ENCODE peak calls at places on chromosome 18, in four cellular contexts. One of them, this sample, is unnamed.

GRCh38 chr18:73793386-73793785 is 354.2 kb downstream of the FBXO15 start:
- DNase-seq in spleen: no peak
- DNase-seq in gastrocnemius medialis: no peak
- DNase-seq in H1: no peak
- DNase-seq in this sample: no peak

GRCh38 chr18:38718365-38718901 is 1152.8 kb upstream of the CELF4 start:
- DNase-seq in H1: no peak
- DNase-seq in gastrocnemius medialis: no peak
- DNase-seq in spleen: no peak
- DNase-seq in this sample: no peak

GRCh38 chr18:10270160-10270571 is 184.3 kb upstream of the APCDD1 start:
- DNase-seq in H1: no peak
- DNase-seq in gastrocnemius medialis: no peak
- DNase-seq in spleen: no peak
- DNase-seq in this sample: no peak

GRCh38 chr18:75132471-75132870 is 76.5 kb downstream of the PTGR3 start:
- DNase-seq in spleen: peak; percentile 38
- DNase-seq in gastrocnemius medialis: no peak
- DNase-seq in H1: no peak
- DNase-seq in this sample: no peak

GRCh38 chr18:22279741-22280452 is 110.5 kb downstream of the GATA6 start:
- DNase-seq in spleen: no peak
- DNase-seq in gastrocnemius medialis: no peak
- DNase-seq in H1: no peak
- DNase-seq in this sample: no peak

GRCh38 chr18:59343916-59344315 is 15.1 kb downstream of the LMAN1 start:
- DNase-seq in spleen: no peak
- DNase-seq in gastrocnemius medialis: no peak
- DNase-seq in H1: no peak
- DNase-seq in this sample: no peak

GRCh38 chr18:60322591-60322990 is 50.0 kb downstream of the MC4R start:
- DNase-seq in gastrocnemius medialis: no peak
- DNase-seq in spleen: no peak
- DNase-seq in H1: no peak
- DNase-seq in this sample: no peak

GRCh38 chr18:40662898-40663437 is 1292.1 kb upstream of the PIK3C3 start:
- DNase-seq in H1: no peak
- DNase-seq in gastrocnemius medialis: no peak
- DNase-seq in spleen: peak; percentile 66
- DNase-seq in this sample: peak; percentile 35

GRCh38 chr18:22314001-22314400 is 103.7 kb downstream of the CTAGE1 start:
- DNase-seq in gastrocnemius medialis: no peak
- DNase-seq in spleen: no peak
- DNase-seq in H1: no peak
- DNase-seq in this sample: no peak

GRCh38 chr18:8797206-8797605 is 91.8 kb downstream of the MTCL1 start:
- DNase-seq in spleen: no peak
- DNase-seq in H1: no peak
- DNase-seq in gastrocnemius medialis: no peak
- DNase-seq in this sample: no peak
- H3K27ac ChIP-seq in spleen: no peak overlapping the region
- H3K27ac ChIP-seq in H1: no peak overlapping the region
- H3K27ac ChIP-seq in gastrocnemius medialis: no peak overlapping the region
- H3K27ac ChIP-seq in this sample: no peak overlapping the region

GRCh38 chr18:712401-713134 is at the start of gene ENOSF1:
- DNase-seq in H1: peak; percentile 79
- DNase-seq in gastrocnemius medialis: peak; percentile 56
- DNase-seq in spleen: peak; percentile 95
- DNase-seq in this sample: peak; percentile 56

GRCh38 chr18:710418-711300 is 1.8 kb downstream of the ENOSF1 start:
- DNase-seq in spleen: no peak
- DNase-seq in gastrocnemius medialis: no peak
- DNase-seq in H1: no peak
- DNase-seq in this sample: no peak

GRCh38 chr18:713135-713490 is 683 bp upstream of the ENOSF1 start:
- DNase-seq in spleen: peak; percentile 75
- DNase-seq in H1: no peak
- DNase-seq in gastrocnemius medialis: no peak
- DNase-seq in this sample: no peak

GRCh38 chr18:711330-711692 is 1.1 kb downstream of the ENOSF1 start:
- DNase-seq in gastrocnemius medialis: no peak
- DNase-seq in spleen: no peak
- DNase-seq in H1: no peak
- DNase-seq in this sample: no peak

GRCh38 chr18:711693-712400 is 583 bp downstream of the ENOSF1 start:
- DNase-seq in spleen: peak; percentile 85
- DNase-seq in gastrocnemius medialis: peak; percentile 68
- DNase-seq in H1: no peak
- DNase-seq in this sample: peak; percentile 75
- TF ChIP-seq POLR2A in spleen: no peak
- TF ChIP-seq POLR2A in gastrocnemius medialis: peak; percentile 23
- TF ChIP-seq POLR2A in H1: peak; percentile 19
- TF ChIP-seq POLR2A in this sample: no peak

GRCh38 chr18:48194787-48195186 is 214.4 kb downstream of the ZBTB7C start:
- DNase-seq in spleen: no peak
- DNase-seq in H1: no peak
- DNase-seq in gastrocnemius medialis: no peak
- DNase-seq in this sample: no peak
- H3K27ac ChIP-seq in spleen: no peak overlapping the region
- H3K27ac ChIP-seq in H1: no peak overlapping the region
- H3K27ac ChIP-seq in gastrocnemius medialis: no peak overlapping the region
- H3K27ac ChIP-seq in this sample: no peak overlapping the region

GRCh38 chr18:69945220-69946114 is 2.2 kb downstream of the CD226 start:
- DNase-seq in H1: no peak
- DNase-seq in gastrocnemius medialis: no peak
- DNase-seq in spleen: no peak
- DNase-seq in this sample: no peak

GRCh38 chr18:69943021-69943420 is 4.7 kb downstream of the CD226 start:
- DNase-seq in H1: no peak
- DNase-seq in spleen: no peak
- DNase-seq in gastrocnemius medialis: no peak
- DNase-seq in this sample: no peak

GRCh38 chr18:69946608-69947155 is 991 bp downstream of the CD226 start:
- DNase-seq in gastrocnemius medialis: no peak
- DNase-seq in spleen: no peak
- DNase-seq in H1: no peak
- DNase-seq in this sample: no peak

GRCh38 chr18:69947361-69948106 is at the start of gene CD226:
- DNase-seq in H1: no peak
- DNase-seq in gastrocnemius medialis: no peak
- DNase-seq in spleen: no peak
- DNase-seq in this sample: no peak

GRCh38 chr18:69944434-69944833 is 3.2 kb downstream of the CD226 start:
- DNase-seq in spleen: no peak
- DNase-seq in H1: no peak
- DNase-seq in gastrocnemius medialis: no peak
- DNase-seq in this sample: no peak
- TF ChIP-seq POLR2A in spleen: no peak
- TF ChIP-seq POLR2A in H1: no peak
- TF ChIP-seq POLR2A in gastrocnemius medialis: no peak
- TF ChIP-seq POLR2A in this sample: no peak

GRCh38 chr18:35089382-35089781 is 48.2 kb downstream of the MAPRE2 start:
- DNase-seq in spleen: no peak
- DNase-seq in gastrocnemius medialis: no peak
- DNase-seq in H1: no peak
- DNase-seq in this sample: no peak
- H3K27ac ChIP-seq in spleen: no peak overlapping the region
- H3K27ac ChIP-seq in gastrocnemius medialis: peak overlapping the region; percentile 84
- H3K27ac ChIP-seq in H1: no peak overlapping the region
- H3K27ac ChIP-seq in this sample: no peak overlapping the region

GRCh38 chr18:35290070-35290735 is at the start of gene ZSCAN30:
- DNase-seq in gastrocnemius medialis: peak; percentile 88
- DNase-seq in spleen: peak; percentile 98
- DNase-seq in H1: peak; percentile 85
- DNase-seq in this sample: peak; percentile 97
- TF ChIP-seq POLR2A in gastrocnemius medialis: peak; percentile 51
- TF ChIP-seq POLR2A in spleen: peak; percentile 66
- TF ChIP-seq POLR2A in H1: peak; percentile 86
- TF ChIP-seq POLR2A in this sample: peak; percentile 63